ENCODE peak calls at places on chromosomes 1 and 21, in four cellular contexts. Y, S, Z and P are unnamed samples.

GRCh38 chr1:184905601-184906322 is 68.5 kb downstream of the NIBAN1 start:
- DNase-seq in Y (no peak), S (no peak), Z (no peak), P (no peak)

GRCh38 chr1:94970783-94971182 is 43.9 kb upstream of the CNN3 start:
- DNase-seq in Y (no peak), S (peak), Z (no peak), P (no peak)

GRCh38 chr1:230271396-230272035 is 154.6 kb downstream of the PGBD5 start:
- DNase-seq in Y (no peak), S (no peak), Z (no peak), P (no peak)

GRCh38 chr1:97877307-97877706 is 43.5 kb downstream of the DPYD start:
- DNase-seq in Y (no peak), S (no peak), Z (no peak), P (no peak)

GRCh38 chr1:43945898-43946243 is 879 bp upstream of the IPO13 start:
- DNase-seq in Y (no peak), S (no peak), Z (no peak), P (no peak)

GRCh38 chr1:15154480-15155036 is 1.0 kb downstream of the TMEM51 start:
- DNase-seq in Y (no peak), S (peak), Z (no peak), P (no peak)

GRCh38 chr1:153540394-153541361 is at the start of gene S100A5:
- DNase-seq in Y (no peak), S (no peak), Z (no peak), P (no peak)

GRCh38 chr1:21622466-21623315 is 46.5 kb downstream of the RAP1GAP start:
- DNase-seq in Y (no peak), S (peak), Z (no peak), P (no peak)

GRCh38 chr21:24224411-24224810 is 1382.9 kb downstream of the MRPL39 start:
- DNase-seq in Y (no peak), S (no peak), Z (no peak), P (no peak)

GRCh38 chr1:212650228-212650627 is 41.7 kb downstream of the ATF3 start:
- DNase-seq in Y (no peak), S (no peak), Z (no peak), P (no peak)

GRCh38 chr1:181490740-181491712 is 7.7 kb downstream of the CACNA1E start:
- DNase-seq in Y (no peak), S (no peak), Z (no peak), P (no peak)

GRCh38 chr1:16677552-16678423 is 11.0 kb upstream of the RNU1-3 start:
- DNase-seq in Y (peak), S (peak), Z (no peak), P (no peak)

GRCh38 chr1:7582439-7582972 is 188.6 kb upstream of the VAMP3 start:
- DNase-seq in Y (no peak), S (no peak), Z (no peak), P (no peak)

GRCh38 chr1:180937012-180937372 is 24.3 kb downstream of the KIAA1614 start:
- DNase-seq in Y (no peak), S (no peak), Z (no peak), P (no peak)

GRCh38 chr21:20720623-20721022 is 277.6 kb upstream of the NCAM2 start:
- DNase-seq in Y (no peak), S (no peak), Z (no peak), P (no peak)

GRCh38 chr1:181126289-181126688 is 37.8 kb downstream of the IER5 start:
- DNase-seq in Y (no peak), S (no peak), Z (no peak), P (no peak)

GRCh38 chr1:209769171-209769904 is 13.5 kb downstream of the TRAF3IP3 start:
- DNase-seq in Y (peak), S (no peak), Z (no peak), P (peak)

GRCh38 chr1:43622901-43623780 is 26.8 kb upstream of the KDM4A start:
- DNase-seq in Y (no peak), S (no peak), Z (no peak), P (no peak)

GRCh38 chr1:39348278-39348677 is 143.2 kb upstream of the BMP8A start:
- DNase-seq in Y (no peak), S (no peak), Z (no peak), P (no peak)

GRCh38 chr1:185439727-185440415 is 122.8 kb upstream of the IVNS1ABP start:
- DNase-seq in Y (peak), S (no peak), Z (no peak), P (peak)

GRCh38 chr1:53295746-53296722 is 31.8 kb downstream of the LRP8 start:
- DNase-seq in Y (no peak), S (no peak), Z (no peak), P (no peak)

GRCh38 chr1:198099755-198100154 is 57.0 kb upstream of the NEK7 start:
- DNase-seq in Y (no peak), S (no peak), Z (no peak), P (no peak)

GRCh38 chr1:23838401-23838866 is 13.2 kb upstream of the HMGCL start:
- DNase-seq in Y (no peak), S (peak), Z (no peak), P (no peak)

GRCh38 chr21:35231115-35231514 is 182.0 kb upstream of the RUNX1 start:
- DNase-seq in Y (no peak), S (no peak), Z (no peak), P (no peak)

GRCh38 chr1:153922076-153922837 is 515 bp downstream of the GATAD2B start:
- DNase-seq in Y (no peak), S (peak), Z (no peak), P (no peak)

GRCh38 chr1:154838988-154839387 is 31.1 kb downstream of the KCNN3 start:
- DNase-seq in Y (no peak), S (no peak), Z (no peak), P (no peak)

GRCh38 chr1:30088594-30089556 is 634.5 kb downstream of the MATN1 start:
- DNase-seq in Y (no peak), S (peak), Z (no peak), P (no peak)

GRCh38 chr1:30852026-30852425 is 56.5 kb downstream of the SDC3 start:
- DNase-seq in Y (peak), S (no peak), Z (no peak), P (peak)

GRCh38 chr1:179828554-179829110 is 49.0 kb downstream of the TOR1AIP2 start:
- DNase-seq in Y (no peak), S (no peak), Z (no peak), P (no peak)